ENCODE peak calls at places on chromosomes 2 and 18, in eight cellular contexts. One of them, this sample, is unnamed.

GRCh38 chr2:206968139-206969086 is 29.1 kb downstream of the CPO start:
- DNase-seq in A673: no peak
- DNase-seq in cardiac fibroblast: peak; percentile 67
- DNase-seq in coronary artery: no peak
- DNase-seq in thoracic aorta: no peak
- DNase-seq in upper lobe of right lung: no peak
- DNase-seq in WERI-Rb-1: no peak
- DNase-seq in heart right ventricle: no peak
- DNase-seq in this sample: no peak

GRCh38 chr2:43010428-43011141 is 215.8 kb downstream of the ZFP36L2 start:
- DNase-seq in A673: no peak
- DNase-seq in cardiac fibroblast: no peak
- DNase-seq in coronary artery: no peak
- DNase-seq in thoracic aorta: no peak
- DNase-seq in upper lobe of right lung: no peak
- DNase-seq in WERI-Rb-1: no peak
- DNase-seq in heart right ventricle: no peak
- DNase-seq in this sample: no peak

GRCh38 chr2:18598848-18599484 is 9.6 kb upstream of the NT5C1B start:
- DNase-seq in A673: no peak
- DNase-seq in cardiac fibroblast: no peak
- DNase-seq in coronary artery: no peak
- DNase-seq in thoracic aorta: no peak
- DNase-seq in upper lobe of right lung: no peak
- DNase-seq in WERI-Rb-1: no peak
- DNase-seq in heart right ventricle: no peak
- DNase-seq in this sample: no peak

GRCh38 chr2:24984912-24985311 is 13.2 kb upstream of the DNAJC27 start:
- DNase-seq in A673: peak; percentile 32
- DNase-seq in cardiac fibroblast: no peak
- DNase-seq in coronary artery: no peak
- DNase-seq in thoracic aorta: no peak
- DNase-seq in upper lobe of right lung: no peak
- DNase-seq in WERI-Rb-1: peak; percentile 28
- DNase-seq in heart right ventricle: peak; percentile 81
- DNase-seq in this sample: no peak

GRCh38 chr2:64524604-64525322 is 635 bp downstream of the AFTPH start:
- DNase-seq in A673: peak; percentile 17
- DNase-seq in cardiac fibroblast: no peak
- DNase-seq in coronary artery: peak; percentile 78
- DNase-seq in thoracic aorta: no peak
- DNase-seq in upper lobe of right lung: no peak
- DNase-seq in WERI-Rb-1: peak; percentile 46
- DNase-seq in heart right ventricle: peak; percentile 7
- DNase-seq in this sample: no peak

GRCh38 chr2:217459675-217460405 is 543.0 kb downstream of the TNS1 start:
- DNase-seq in A673: peak; percentile 69
- DNase-seq in cardiac fibroblast: no peak
- DNase-seq in coronary artery: no peak
- DNase-seq in thoracic aorta: no peak
- DNase-seq in upper lobe of right lung: no peak
- DNase-seq in WERI-Rb-1: no peak
- DNase-seq in heart right ventricle: no peak
- DNase-seq in this sample: no peak

GRCh38 chr2:16900405-16901025 is 234.9 kb upstream of the CYRIA start:
- DNase-seq in A673: peak; percentile 68
- DNase-seq in cardiac fibroblast: no peak
- DNase-seq in coronary artery: no peak
- DNase-seq in thoracic aorta: no peak
- DNase-seq in upper lobe of right lung: no peak
- DNase-seq in WERI-Rb-1: peak; percentile 66
- DNase-seq in heart right ventricle: no peak
- DNase-seq in this sample: no peak

GRCh38 chr2:55804535-55804934 is 110.9 kb upstream of the PNPT1 start:
- DNase-seq in A673: peak; percentile 7
- DNase-seq in cardiac fibroblast: no peak
- DNase-seq in coronary artery: no peak
- DNase-seq in thoracic aorta: no peak
- DNase-seq in upper lobe of right lung: no peak
- DNase-seq in WERI-Rb-1: no peak
- DNase-seq in heart right ventricle: no peak
- DNase-seq in this sample: no peak

GRCh38 chr2:147525724-147526489 is 318.9 kb upstream of the ACVR2A start:
- DNase-seq in A673: no peak
- DNase-seq in cardiac fibroblast: no peak
- DNase-seq in coronary artery: no peak
- DNase-seq in thoracic aorta: no peak
- DNase-seq in upper lobe of right lung: no peak
- DNase-seq in WERI-Rb-1: no peak
- DNase-seq in heart right ventricle: no peak
- DNase-seq in this sample: no peak

GRCh38 chr2:151032741-151033152 is 228.9 kb downstream of the RBM43 start:
- DNase-seq in A673: no peak
- DNase-seq in cardiac fibroblast: peak; percentile 75
- DNase-seq in coronary artery: no peak
- DNase-seq in thoracic aorta: no peak
- DNase-seq in upper lobe of right lung: no peak
- DNase-seq in WERI-Rb-1: no peak
- DNase-seq in heart right ventricle: no peak
- DNase-seq in this sample: peak; percentile 80

GRCh38 chr2:236505648-236506047 is 64.0 kb upstream of the ACKR3 start:
- DNase-seq in A673: no peak
- DNase-seq in cardiac fibroblast: no peak
- DNase-seq in coronary artery: no peak
- DNase-seq in thoracic aorta: no peak
- DNase-seq in upper lobe of right lung: no peak
- DNase-seq in WERI-Rb-1: no peak
- DNase-seq in heart right ventricle: no peak
- DNase-seq in this sample: no peak

GRCh38 chr2:22497064-22497463 is 887.9 kb upstream of the KLHL29 start:
- DNase-seq in A673: no peak
- DNase-seq in cardiac fibroblast: no peak
- DNase-seq in coronary artery: no peak
- DNase-seq in thoracic aorta: no peak
- DNase-seq in upper lobe of right lung: no peak
- DNase-seq in WERI-Rb-1: no peak
- DNase-seq in heart right ventricle: no peak
- DNase-seq in this sample: no peak

GRCh38 chr2:239216614-239217273 is 184.1 kb downstream of the HDAC4 start:
- DNase-seq in A673: no peak
- DNase-seq in cardiac fibroblast: no peak
- DNase-seq in coronary artery: no peak
- DNase-seq in thoracic aorta: no peak
- DNase-seq in upper lobe of right lung: peak; percentile 46
- DNase-seq in WERI-Rb-1: no peak
- DNase-seq in heart right ventricle: no peak
- DNase-seq in this sample: no peak

GRCh38 chr2:66987747-66988146 is 409.4 kb upstream of the ETAA1 start:
- DNase-seq in A673: no peak
- DNase-seq in cardiac fibroblast: no peak
- DNase-seq in coronary artery: no peak
- DNase-seq in thoracic aorta: no peak
- DNase-seq in upper lobe of right lung: no peak
- DNase-seq in WERI-Rb-1: no peak
- DNase-seq in heart right ventricle: no peak
- DNase-seq in this sample: no peak

GRCh38 chr18:54737986-54738385 is 90.3 kb upstream of the RAB27B start:
- DNase-seq in A673: no peak
- DNase-seq in cardiac fibroblast: peak; percentile 84
- DNase-seq in coronary artery: no peak
- DNase-seq in thoracic aorta: no peak
- DNase-seq in upper lobe of right lung: no peak
- DNase-seq in WERI-Rb-1: no peak
- DNase-seq in heart right ventricle: no peak
- DNase-seq in this sample: no peak

GRCh38 chr2:237674731-237675276 is 47.4 kb downstream of the LRRFIP1 start:
- DNase-seq in A673: peak; percentile 80
- DNase-seq in cardiac fibroblast: peak; percentile 80
- DNase-seq in coronary artery: peak; percentile 96
- DNase-seq in thoracic aorta: peak; percentile 57
- DNase-seq in upper lobe of right lung: peak; percentile 94
- DNase-seq in WERI-Rb-1: no peak
- DNase-seq in heart right ventricle: peak; percentile 92
- DNase-seq in this sample: no peak

GRCh38 chr2:204024503-204024902 is 87.9 kb downstream of the ICOS start:
- DNase-seq in A673: peak; percentile 76
- DNase-seq in cardiac fibroblast: peak; percentile 50
- DNase-seq in coronary artery: no peak
- DNase-seq in thoracic aorta: no peak
- DNase-seq in upper lobe of right lung: no peak
- DNase-seq in WERI-Rb-1: peak; percentile 27
- DNase-seq in heart right ventricle: no peak
- DNase-seq in this sample: no peak

GRCh38 chr2:120454993-120455789 is 109.3 kb downstream of the INHBB start:
- DNase-seq in A673: no peak
- DNase-seq in cardiac fibroblast: peak; percentile 63
- DNase-seq in coronary artery: no peak
- DNase-seq in thoracic aorta: no peak
- DNase-seq in upper lobe of right lung: no peak
- DNase-seq in WERI-Rb-1: no peak
- DNase-seq in heart right ventricle: no peak
- DNase-seq in this sample: no peak

GRCh38 chr18:31217455-31217854 is 54.8 kb upstream of the DSC1 start:
- DNase-seq in A673: no peak
- DNase-seq in cardiac fibroblast: no peak
- DNase-seq in coronary artery: no peak
- DNase-seq in thoracic aorta: no peak
- DNase-seq in upper lobe of right lung: no peak
- DNase-seq in WERI-Rb-1: no peak
- DNase-seq in heart right ventricle: no peak
- DNase-seq in this sample: no peak

GRCh38 chr2:230000118-230000841 is 68.4 kb downstream of the SLC16A14 start:
- DNase-seq in A673: no peak
- DNase-seq in cardiac fibroblast: no peak
- DNase-seq in coronary artery: no peak
- DNase-seq in thoracic aorta: no peak
- DNase-seq in upper lobe of right lung: no peak
- DNase-seq in WERI-Rb-1: no peak
- DNase-seq in heart right ventricle: no peak
- DNase-seq in this sample: no peak

GRCh38 chr2:96413067-96413722 is 77.6 kb downstream of the NCAPH start:
- DNase-seq in A673: no peak
- DNase-seq in cardiac fibroblast: peak; percentile 10
- DNase-seq in coronary artery: no peak
- DNase-seq in thoracic aorta: no peak
- DNase-seq in upper lobe of right lung: no peak
- DNase-seq in WERI-Rb-1: no peak
- DNase-seq in heart right ventricle: no peak
- DNase-seq in this sample: no peak

GRCh38 chr2:148812306-148812705 is 62.7 kb upstream of the KIF5C start:
- DNase-seq in A673: no peak
- DNase-seq in cardiac fibroblast: peak; percentile 76
- DNase-seq in coronary artery: no peak
- DNase-seq in thoracic aorta: no peak
- DNase-seq in upper lobe of right lung: no peak
- DNase-seq in WERI-Rb-1: no peak
- DNase-seq in heart right ventricle: peak; percentile 41
- DNase-seq in this sample: no peak

GRCh38 chr18:44388347-44388746 is 292.3 kb upstream of the SETBP1 start:
- DNase-seq in A673: no peak
- DNase-seq in cardiac fibroblast: no peak
- DNase-seq in coronary artery: no peak
- DNase-seq in thoracic aorta: no peak
- DNase-seq in upper lobe of right lung: no peak
- DNase-seq in WERI-Rb-1: no peak
- DNase-seq in heart right ventricle: no peak
- DNase-seq in this sample: no peak

GRCh38 chr2:232229917-232230310 is 148.6 kb upstream of the ALPP start:
- DNase-seq in A673: no peak
- DNase-seq in cardiac fibroblast: peak; percentile 17
- DNase-seq in coronary artery: no peak
- DNase-seq in thoracic aorta: no peak
- DNase-seq in upper lobe of right lung: no peak
- DNase-seq in WERI-Rb-1: no peak
- DNase-seq in heart right ventricle: no peak
- DNase-seq in this sample: no peak
- H3K4me3 ChIP-seq in A673: no peak overlapping the region
- H3K4me3 ChIP-seq in cardiac fibroblast: no peak overlapping the region
- H3K4me3 ChIP-seq in coronary artery: no peak overlapping the region
- H3K4me3 ChIP-seq in thoracic aorta: no peak overlapping the region
- H3K4me3 ChIP-seq in upper lobe of right lung: no peak overlapping the region
- H3K4me3 ChIP-seq in WERI-Rb-1: no peak overlapping the region
- H3K4me3 ChIP-seq in heart right ventricle: no peak overlapping the region
- H3K4me3 ChIP-seq in this sample: no peak overlapping the region

GRCh38 chr18:5106730-5107129 is 90.3 kb downstream of the AKAIN1 start:
- DNase-seq in A673: no peak
- DNase-seq in cardiac fibroblast: no peak
- DNase-seq in coronary artery: no peak
- DNase-seq in thoracic aorta: no peak
- DNase-seq in upper lobe of right lung: no peak
- DNase-seq in WERI-Rb-1: no peak
- DNase-seq in heart right ventricle: no peak
- DNase-seq in this sample: no peak
- TF ChIP-seq CTCF in A673: peak; percentile 49
- TF ChIP-seq CTCF in cardiac fibroblast: no peak
- TF ChIP-seq CTCF in coronary artery: no peak
- TF ChIP-seq CTCF in thoracic aorta: no peak
- TF ChIP-seq CTCF in upper lobe of right lung: peak; percentile 14
- TF ChIP-seq CTCF in WERI-Rb-1: peak; percentile 44
- TF ChIP-seq CTCF in heart right ventricle: no peak
- TF ChIP-seq CTCF in this sample: no peak

DNA sequence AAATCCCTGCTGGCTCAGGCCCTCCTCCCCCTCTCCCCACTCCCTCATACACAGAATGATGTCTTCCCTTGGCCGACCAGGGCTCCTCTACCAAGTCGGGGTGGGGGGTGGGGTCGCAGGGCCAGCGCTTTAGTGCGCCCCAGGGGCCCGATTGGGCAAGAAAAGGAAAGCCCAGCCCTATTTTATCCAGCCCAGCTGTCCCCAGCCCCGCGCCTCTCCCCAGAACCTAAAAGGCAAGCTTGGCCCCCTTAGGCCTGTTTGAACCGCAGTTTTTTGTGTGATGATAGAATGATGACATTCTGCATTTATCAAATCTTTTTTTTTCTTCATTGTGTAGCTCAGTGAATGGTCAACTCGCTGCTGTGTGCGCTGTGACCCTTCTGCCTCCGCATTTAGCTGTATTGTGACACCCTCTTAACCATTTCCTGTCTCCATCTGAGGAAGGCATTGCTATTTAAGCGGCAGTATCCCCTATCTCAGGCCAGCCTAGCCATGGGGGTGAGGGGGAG is 231.4 kb downstream of the HAUS1 start:
- DNase-seq in A673: peak; percentile 26
- DNase-seq in cardiac fibroblast: no peak
- DNase-seq in coronary artery: no peak
- DNase-seq in thoracic aorta: no peak
- DNase-seq in upper lobe of right lung: peak; percentile 23
- DNase-seq in WERI-Rb-1: peak; percentile 75
- DNase-seq in heart right ventricle: no peak
- DNase-seq in this sample: no peak
- H3K4me3 ChIP-seq in A673: peak overlapping the region; percentile 67
- H3K4me3 ChIP-seq in cardiac fibroblast: no peak overlapping the region
- H3K4me3 ChIP-seq in coronary artery: no peak overlapping the region
- H3K4me3 ChIP-seq in thoracic aorta: peak overlapping the region; percentile 73
- H3K4me3 ChIP-seq in upper lobe of right lung: peak overlapping the region; percentile 49
- H3K4me3 ChIP-seq in WERI-Rb-1: peak overlapping the region; percentile 67
- H3K4me3 ChIP-seq in heart right ventricle: peak overlapping the region; percentile 64
- H3K4me3 ChIP-seq in this sample: no peak overlapping the region

GRCh38 chr2:227745594-227745993 is at the start of gene SCYGR8:
- DNase-seq in A673: no peak
- DNase-seq in cardiac fibroblast: no peak
- DNase-seq in coronary artery: no peak
- DNase-seq in thoracic aorta: no peak
- DNase-seq in upper lobe of right lung: no peak
- DNase-seq in WERI-Rb-1: no peak
- DNase-seq in heart right ventricle: no peak
- DNase-seq in this sample: no peak

GRCh38 chr2:227748079-227748478 is 2.4 kb downstream of the SCYGR8 start:
- DNase-seq in A673: no peak
- DNase-seq in cardiac fibroblast: peak; percentile 18
- DNase-seq in coronary artery: no peak
- DNase-seq in thoracic aorta: no peak
- DNase-seq in upper lobe of right lung: no peak
- DNase-seq in WERI-Rb-1: peak; percentile 26
- DNase-seq in heart right ventricle: no peak
- DNase-seq in this sample: no peak
- TF ChIP-seq CTCF in A673: peak; percentile 41
- TF ChIP-seq CTCF in cardiac fibroblast: peak; percentile 39
- TF ChIP-seq CTCF in coronary artery: no peak
- TF ChIP-seq CTCF in thoracic aorta: no peak
- TF ChIP-seq CTCF in upper lobe of right lung: no peak
- TF ChIP-seq CTCF in WERI-Rb-1: peak; percentile 67
- TF ChIP-seq CTCF in heart right ventricle: no peak
- TF ChIP-seq CTCF in this sample: peak; percentile 11